ENCODE peak calls at places on chromosome 3, in four cellular contexts. Q, X, S and K are unnamed samples.

GRCh38 chr3:110165753-110166152 is 828.4 kb upstream of the DPPA4 start:
- DNase-seq in Q (peak; percentile 2), X (no peak), S (no peak), K (no peak)

GRCh38 chr3:197874064-197874463 is 75.9 kb upstream of the RPL35A start:
- DNase-seq in Q (no peak), X (no peak), S (no peak), K (no peak)

GRCh38 chr3:49673715-49674490 is at the start of gene APEH:
- DNase-seq in Q (peak; percentile 98), X (peak; percentile 95), S (peak; percentile 96), K (peak; percentile 96)

GRCh38 chr3:139588450-139588849 is 48.9 kb upstream of the RBP1 start:
- DNase-seq in Q (no peak), X (no peak), S (no peak), K (no peak)

GRCh38 chr3:29186982-29187718 is 93.7 kb upstream of the RBMS3 start:
- DNase-seq in Q (peak; percentile 37), X (no peak), S (no peak), K (no peak)

GRCh38 chr3:21938267-21938681 is 187.3 kb upstream of the ZNF385D start:
- DNase-seq in Q (no peak), X (no peak), S (no peak), K (no peak)

GRCh38 chr3:130850044-130850797 is 43.7 kb upstream of the ATP2C1 start:
- DNase-seq in Q (peak; percentile 94), X (no peak), S (no peak), K (no peak)

GRCh38 chr3:164199982-164200823 is 878.1 kb downstream of the SI start:
- DNase-seq in Q (no peak), X (no peak), S (no peak), K (no peak)

GRCh38 chr3:186025161-186025560 is 83.7 kb downstream of the ETV5 start:
- DNase-seq in Q (peak; percentile 57), X (no peak), S (no peak), K (no peak)

GRCh38 chr3:11379238-11379823 is 107.1 kb downstream of the ATG7 start:
- DNase-seq in Q (peak; percentile 74), X (no peak), S (no peak), K (no peak)

GRCh38 chr3:122621112-122621511 is 43.7 kb downstream of the PARP15 start:
- DNase-seq in Q (no peak), X (no peak), S (no peak), K (no peak)

GRCh38 chr3:126355777-126356372 is 1.3 kb downstream of the KLF15 start:
- DNase-seq in Q (peak; percentile 98), X (no peak), S (no peak), K (no peak)

GRCh38 chr3:169232863-169233262 is 430.6 kb downstream of the MECOM start:
- DNase-seq in Q (peak; percentile 78), X (no peak), S (no peak), K (no peak)

GRCh38 chr3:95705786-95706418 is 1108.5 kb upstream of the EPHA6 start:
- DNase-seq in Q (no peak), X (no peak), S (no peak), K (no peak)

GRCh38 chr3:169430687-169431404 is 232.7 kb downstream of the MECOM start:
- DNase-seq in Q (peak; percentile 87), X (no peak), S (no peak), K (no peak)

GRCh38 chr3:21185816-21186314 is 565.1 kb downstream of the ZNF385D start:
- DNase-seq in Q (no peak), X (no peak), S (no peak), K (no peak)

GRCh38 chr3:197327701-197328100 is 29.3 kb upstream of the DLG1 start:
- DNase-seq in Q (peak; percentile 26), X (no peak), S (no peak), K (no peak)

GRCh38 chr3:29370451-29371420 is 89.9 kb downstream of the RBMS3 start:
- DNase-seq in Q (no peak), X (no peak), S (no peak), K (no peak)

GRCh38 chr3:21256932-21257331 is 494.1 kb downstream of the ZNF385D start:
- DNase-seq in Q (peak; percentile 40), X (no peak), S (no peak), K (no peak)

GRCh38 chr3:119294889-119295769 is 946 bp downstream of the ARHGAP31 start:
- DNase-seq in Q (peak; percentile 57), X (peak; percentile 29), S (peak; percentile 20), K (peak; percentile 36)

GRCh38 chr3:194999491-194999890 is 271.5 kb downstream of the XXYLT1 start:
- DNase-seq in Q (no peak), X (no peak), S (no peak), K (peak; percentile 2)